ENCODE peak calls at places on chromosomes 16 and 17, in four cellular contexts. B is IMR-90, M is H9, P is H1. H is an unnamed sample.

GRCh38 chr17:26963163-26963503 is 330.8 kb upstream of the WSB1 start:
- DNase-seq in M (no peak), B (no peak), P (no peak), H (no peak)

GRCh38 chr17:28347261-28347891 is 10.0 kb downstream of the POLDIP2 start:
- DNase-seq in P (no peak), M (peak), B (peak), H (peak)

GRCh38 chr16:25060920-25061319 is 45.8 kb upstream of the ARHGAP17 start:
- DNase-seq in B (peak), M (no peak), P (no peak), H (no peak)

GRCh38 chr17:1347681-1348318 is 52.2 kb downstream of the YWHAE start:
- DNase-seq in M (no peak), P (no peak), B (peak), H (no peak)

GRCh38 chr17:74521701-74522201 is 9.5 kb downstream of the CD300LB start:
- DNase-seq in P (no peak), M (no peak), B (no peak), H (no peak)

GRCh38 chr16:55479560-55480197 is 681 bp downstream of the MMP2 start:
- DNase-seq in P (no peak), M (no peak), B (no peak), H (peak)

GRCh38 chr16:11136600-11136999 is 119.4 kb downstream of the SOCS1 start:
- DNase-seq in B (no peak), M (peak), P (no peak), H (no peak)

GRCh38 chr17:49260922-49261291 is 30.3 kb upstream of the PHOSPHO1 start:
- DNase-seq in P (no peak), M (no peak), B (no peak), H (no peak)

GRCh38 chr16:12573730-12574383 is 229.8 kb downstream of the CPPED1 start:
- DNase-seq in M (peak), P (peak), B (no peak), H (peak)

GRCh38 chr16:68506331-68507053 is 32.6 kb upstream of the ZFP90 start:
- DNase-seq in P (no peak), B (peak), M (no peak), H (peak)

GRCh38 chr17:57261084-57261461 is 4.8 kb downstream of the MSI2 start:
- DNase-seq in P (no peak), M (no peak), B (no peak), H (no peak)

GRCh38 chr16:89581045-89581695 is 5.6 kb downstream of the CPNE7 start:
- DNase-seq in M (no peak), B (peak), P (no peak), H (peak)

GRCh38 chr17:57408064-57408811 is 151.9 kb downstream of the MSI2 start:
- DNase-seq in B (no peak), M (peak), P (no peak), H (peak)

GRCh38 chr17:63698886-63699637 is 863 bp downstream of the LIMD2 start:
- DNase-seq in M (peak), B (peak), P (no peak), H (peak)

GRCh38 chr17:17792551-17793377 is 44.0 kb downstream of the SREBF1 start:
- DNase-seq in B (peak), P (no peak), M (peak), H (peak)

GRCh38 chr16:986925-987581 is 5.5 kb downstream of the SOX8 start:
- DNase-seq in B (no peak), M (no peak), P (no peak), H (no peak)

GRCh38 chr16:4212207-4212933 is 29.5 kb downstream of the SRL start:
- DNase-seq in B (no peak), M (no peak), P (no peak), H (no peak)
- H3K27ac ChIP-seq in B (peak), M (no peak), P (no peak), H (no peak)

DNA sequence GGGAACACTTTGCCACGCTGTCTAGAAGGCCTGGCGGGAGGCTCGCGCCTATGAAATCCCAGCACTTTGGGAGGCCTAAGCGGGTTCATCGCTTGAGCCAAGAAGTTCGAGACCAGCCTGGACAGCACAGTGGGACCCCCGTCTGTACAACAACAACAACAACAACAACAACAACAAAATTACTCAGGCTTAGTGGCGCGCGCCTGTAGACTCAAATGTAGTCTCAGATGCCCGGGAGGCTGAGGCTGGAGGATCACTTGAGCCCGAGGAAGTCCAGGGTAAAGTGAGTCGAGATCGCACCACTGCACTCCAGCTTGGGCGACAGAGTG is 297 bp upstream of the SLFN13 start:
- DNase-seq in M (no peak), P (no peak), B (no peak), H (no peak)
- H4K5ac ChIP-seq in M (no peak), P (no peak), B (no peak), H (no peak)

DNA sequence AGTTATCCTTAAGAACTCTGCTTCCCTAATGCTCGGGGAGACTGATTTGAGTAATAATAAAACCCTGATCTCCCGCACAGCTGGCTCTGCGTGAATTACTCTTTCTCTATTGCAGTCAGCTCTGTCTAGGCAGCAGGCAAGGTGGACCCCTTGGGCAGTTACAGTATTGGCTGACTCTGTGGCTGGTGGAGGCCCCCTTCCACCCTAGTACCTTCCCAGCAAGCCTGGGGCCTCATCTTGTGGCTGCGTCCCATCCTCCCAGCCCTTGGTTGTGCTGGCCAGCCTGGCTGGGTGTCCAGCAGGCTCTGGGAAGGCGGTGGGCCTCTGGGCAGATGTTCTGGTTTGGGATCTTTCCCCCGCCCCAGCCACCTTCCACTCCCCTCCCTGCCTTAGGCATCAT is 44.5 kb downstream of the CFAP20 start:
- DNase-seq in P (no peak), B (no peak), M (no peak), H (no peak)
- H2AK5ac ChIP-seq in P (no peak), B (no peak), M (no peak), H (no peak)

GRCh38 chr16:30743690-30744089 is 4.5 kb upstream of the PHKG2 start:
- DNase-seq in B (no peak), P (no peak), M (no peak), H (no peak)
- H3K27ac ChIP-seq in B (no peak), P (no peak), M (no peak), H (no peak)

GRCh38 chr17:33090806-33091205 is 99.2 kb downstream of the SPACA3 start:
- DNase-seq in B (no peak), M (no peak), P (no peak), H (no peak)
- H4K5ac ChIP-seq in B (no peak), M (no peak), P (no peak), H (no peak)

DNA sequence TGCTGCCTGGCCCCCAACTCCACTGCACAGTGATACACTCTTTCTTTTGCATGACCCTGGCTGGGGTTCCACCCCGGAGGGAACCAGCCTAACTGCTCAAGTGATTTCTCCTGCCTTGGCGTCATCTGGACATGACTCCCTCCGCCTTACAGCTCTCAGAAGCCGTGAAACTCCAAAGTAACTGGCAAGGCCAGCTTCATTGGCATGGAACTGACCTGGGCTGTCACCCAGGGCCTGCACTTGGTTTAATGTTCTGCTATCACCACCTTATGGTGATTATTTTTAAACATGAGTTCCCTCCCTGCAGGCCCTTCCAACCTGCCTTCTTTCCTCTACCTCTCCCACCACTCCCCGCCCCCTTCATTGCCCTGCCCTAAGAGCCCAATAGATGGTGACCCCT is 139.7 kb upstream of the CDH5 start:
- DNase-seq in M (no peak), P (no peak), B (no peak), H (no peak)
- H2AK5ac ChIP-seq in M (no peak), P (no peak), B (peak), H (no peak)

GRCh38 chr17:39578272-39578671 is 29.4 kb downstream of the NEUROD2 start:
- DNase-seq in B (no peak), P (no peak), M (no peak), H (no peak)

GRCh38 chr17:39580082-39580468 is 27.6 kb downstream of the NEUROD2 start:
- DNase-seq in B (no peak), M (no peak), P (no peak), H (no peak)

GRCh38 chr17:39582658-39583057 is 25.1 kb downstream of the NEUROD2 start:
- DNase-seq in P (no peak), M (no peak), B (no peak), H (no peak)

GRCh38 chr17:39579318-39580081 is 28.2 kb downstream of the NEUROD2 start:
- DNase-seq in M (peak), P (no peak), B (no peak), H (peak)

DNA sequence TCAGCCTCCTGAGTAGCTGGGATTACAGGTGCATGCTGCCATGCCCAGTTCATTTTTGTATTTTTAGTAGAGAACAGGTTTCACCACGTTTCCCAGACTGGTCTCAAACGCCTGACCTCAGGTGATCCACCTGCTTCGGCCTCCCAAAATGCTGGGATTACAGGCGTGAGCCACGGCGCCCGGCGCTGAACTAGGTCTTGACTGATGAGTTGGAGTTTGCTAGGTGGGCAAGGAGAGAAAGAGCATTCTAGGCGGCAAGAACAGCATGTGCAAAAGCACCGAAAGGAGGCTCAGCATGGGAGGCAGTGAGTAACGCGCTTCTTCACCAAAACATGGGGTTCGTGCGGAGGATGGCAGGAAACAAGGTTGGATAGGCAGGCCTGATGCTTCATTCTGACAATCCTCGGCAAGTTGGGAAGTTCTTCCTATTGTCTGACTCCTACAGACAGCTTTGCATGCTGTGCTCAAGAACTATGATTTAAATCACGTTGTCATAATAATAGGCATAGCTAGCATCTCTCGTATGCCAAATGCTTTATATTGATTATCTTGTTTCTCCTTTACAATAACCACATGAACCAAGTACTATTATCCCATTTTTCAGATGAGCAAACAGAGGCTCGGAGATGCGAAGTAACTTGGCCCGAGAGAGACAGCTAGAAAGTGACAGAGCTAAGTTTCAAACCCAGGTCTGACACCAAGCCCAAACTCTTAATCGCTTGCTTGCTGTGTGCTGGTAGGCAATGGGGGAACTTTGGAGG is 26.5 kb downstream of the NEUROD2 start:
- DNase-seq in M (no peak), B (no peak), P (no peak), H (no peak)
- H3K27ac ChIP-seq in M (no peak), B (no peak), P (no peak), H (no peak)

H was measured in mesendoderm.